ENCODE peak calls at places on chromosomes 4 and X, in eight cellular contexts. One of them, this sample, is unnamed.

GRCh38 chr4:41418444-41418843 is 119.5 kb upstream of the LIMCH1 start:
- DNase-seq in endothelial cell: no peak
- DNase-seq in astrocyte of the cerebellum: peak
- DNase-seq in choroid plexus epithelial cell: peak
- DNase-seq in transverse colon: peak
- DNase-seq in H1: no peak
- DNase-seq in uterus: no peak
- DNase-seq in adrenal gland: peak
- DNase-seq in this sample: peak

GRCh38 chr4:152709675-152710438 is 30.1 kb upstream of the TMEM154 start:
- DNase-seq in uterus: no peak
- DNase-seq in adrenal gland: no peak
- DNase-seq in choroid plexus epithelial cell: peak
- DNase-seq in H1: no peak
- DNase-seq in transverse colon: no peak
- DNase-seq in endothelial cell: peak
- DNase-seq in astrocyte of the cerebellum: no peak
- DNase-seq in this sample: peak

GRCh38 chr4:88144048-88144447 is 14.4 kb downstream of the ABCG2 start:
- DNase-seq in choroid plexus epithelial cell: no peak
- DNase-seq in uterus: no peak
- DNase-seq in H1: no peak
- DNase-seq in adrenal gland: no peak
- DNase-seq in astrocyte of the cerebellum: no peak
- DNase-seq in endothelial cell: no peak
- DNase-seq in transverse colon: no peak
- DNase-seq in this sample: no peak

GRCh38 chrX:139826065-139827044 is 106.5 kb downstream of the ATP11C start:
- DNase-seq in uterus: no peak
- DNase-seq in transverse colon: no peak
- DNase-seq in H1: no peak
- DNase-seq in adrenal gland: peak
- DNase-seq in choroid plexus epithelial cell: peak
- DNase-seq in endothelial cell: no peak
- DNase-seq in astrocyte of the cerebellum: peak
- DNase-seq in this sample: peak

GRCh38 chr4:111937368-111937767 is 207.9 kb upstream of the FAM241A start:
- DNase-seq in transverse colon: no peak
- DNase-seq in astrocyte of the cerebellum: no peak
- DNase-seq in adrenal gland: no peak
- DNase-seq in endothelial cell: no peak
- DNase-seq in H1: no peak
- DNase-seq in choroid plexus epithelial cell: peak
- DNase-seq in uterus: no peak
- DNase-seq in this sample: peak

GRCh38 chrX:13518126-13518525 is 51.3 kb upstream of the EGFL6 start:
- DNase-seq in transverse colon: no peak
- DNase-seq in adrenal gland: no peak
- DNase-seq in astrocyte of the cerebellum: no peak
- DNase-seq in choroid plexus epithelial cell: no peak
- DNase-seq in endothelial cell: no peak
- DNase-seq in H1: no peak
- DNase-seq in uterus: no peak
- DNase-seq in this sample: peak

GRCh38 chr4:155805016-155805415 is 46.2 kb downstream of the GUCY1B1 start:
- DNase-seq in H1: no peak
- DNase-seq in astrocyte of the cerebellum: no peak
- DNase-seq in transverse colon: no peak
- DNase-seq in adrenal gland: no peak
- DNase-seq in uterus: no peak
- DNase-seq in endothelial cell: no peak
- DNase-seq in choroid plexus epithelial cell: peak
- DNase-seq in this sample: peak

GRCh38 chr4:107854326-107855030 is 29.7 kb downstream of the SGMS2 start:
- DNase-seq in endothelial cell: no peak
- DNase-seq in transverse colon: no peak
- DNase-seq in uterus: peak
- DNase-seq in H1: no peak
- DNase-seq in astrocyte of the cerebellum: no peak
- DNase-seq in adrenal gland: no peak
- DNase-seq in choroid plexus epithelial cell: no peak
- DNase-seq in this sample: peak

GRCh38 chr4:158170691-158171455 is 2.0 kb downstream of the GASK1B start:
- DNase-seq in H1: peak
- DNase-seq in transverse colon: peak
- DNase-seq in choroid plexus epithelial cell: peak
- DNase-seq in astrocyte of the cerebellum: no peak
- DNase-seq in uterus: peak
- DNase-seq in adrenal gland: peak
- DNase-seq in endothelial cell: no peak
- DNase-seq in this sample: no peak

GRCh38 chr4:184100297-184100885 is 117.3 kb downstream of the ENPP6 start:
- DNase-seq in transverse colon: peak
- DNase-seq in H1: peak
- DNase-seq in astrocyte of the cerebellum: no peak
- DNase-seq in choroid plexus epithelial cell: peak
- DNase-seq in endothelial cell: peak
- DNase-seq in uterus: no peak
- DNase-seq in adrenal gland: peak
- DNase-seq in this sample: peak
- TF ChIP-seq CTCF in transverse colon: peak
- TF ChIP-seq CTCF in H1: peak
- TF ChIP-seq CTCF in astrocyte of the cerebellum: no peak
- TF ChIP-seq CTCF in choroid plexus epithelial cell: peak
- TF ChIP-seq CTCF in endothelial cell: no peak
- TF ChIP-seq CTCF in uterus: no peak
- TF ChIP-seq CTCF in adrenal gland: peak
- TF ChIP-seq CTCF in this sample: peak

GRCh38 chr4:113243312-113243711 is 193.9 kb downstream of the ANK2 start:
- DNase-seq in transverse colon: no peak
- DNase-seq in adrenal gland: no peak
- DNase-seq in choroid plexus epithelial cell: no peak
- DNase-seq in astrocyte of the cerebellum: no peak
- DNase-seq in uterus: no peak
- DNase-seq in H1: no peak
- DNase-seq in endothelial cell: no peak
- DNase-seq in this sample: no peak

GRCh38 chr4:113248320-113248719 is 198.9 kb downstream of the ANK2 start:
- DNase-seq in transverse colon: no peak
- DNase-seq in H1: peak
- DNase-seq in endothelial cell: peak
- DNase-seq in astrocyte of the cerebellum: no peak
- DNase-seq in choroid plexus epithelial cell: no peak
- DNase-seq in adrenal gland: peak
- DNase-seq in uterus: no peak
- DNase-seq in this sample: no peak
- TF ChIP-seq CTCF in transverse colon: no peak
- TF ChIP-seq CTCF in H1: peak
- TF ChIP-seq CTCF in endothelial cell: peak
- TF ChIP-seq CTCF in astrocyte of the cerebellum: no peak
- TF ChIP-seq CTCF in choroid plexus epithelial cell: peak
- TF ChIP-seq CTCF in adrenal gland: no peak
- TF ChIP-seq CTCF in uterus: no peak
- TF ChIP-seq CTCF in this sample: no peak

DNA sequence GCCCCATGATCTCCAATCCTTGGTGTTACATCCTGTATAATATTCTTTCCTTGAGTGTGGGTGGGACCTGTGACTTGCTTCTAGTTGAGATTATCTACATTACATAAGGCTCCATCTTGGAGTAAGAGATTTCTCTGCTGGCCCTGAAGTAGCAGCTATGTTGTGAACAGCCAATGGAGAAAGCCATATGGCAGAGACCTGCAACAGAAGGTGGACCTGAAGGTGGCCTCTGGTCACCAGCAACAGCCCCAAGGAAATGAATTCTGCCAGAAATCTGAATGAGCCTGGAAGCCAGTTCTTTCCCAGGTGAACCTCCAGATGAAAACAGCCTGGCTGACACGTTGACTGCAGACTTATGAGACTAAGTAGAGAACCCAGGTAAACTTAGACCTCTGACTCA is 2.3 kb upstream of the INTS6L start:
- DNase-seq in astrocyte of the cerebellum: no peak
- DNase-seq in adrenal gland: no peak
- DNase-seq in endothelial cell: no peak
- DNase-seq in H1: no peak
- DNase-seq in uterus: no peak
- DNase-seq in transverse colon: no peak
- DNase-seq in choroid plexus epithelial cell: no peak
- DNase-seq in this sample: no peak
- TF ChIP-seq CTCF in astrocyte of the cerebellum: no peak
- TF ChIP-seq CTCF in adrenal gland: no peak
- TF ChIP-seq CTCF in endothelial cell: no peak
- TF ChIP-seq CTCF in H1: no peak
- TF ChIP-seq CTCF in uterus: no peak
- TF ChIP-seq CTCF in transverse colon: no peak
- TF ChIP-seq CTCF in choroid plexus epithelial cell: no peak
- TF ChIP-seq CTCF in this sample: no peak

GRCh38 chrX:53045002-53045401 is 3.6 kb upstream of the GPR173 start:
- DNase-seq in transverse colon: no peak
- DNase-seq in adrenal gland: no peak
- DNase-seq in H1: no peak
- DNase-seq in choroid plexus epithelial cell: no peak
- DNase-seq in astrocyte of the cerebellum: no peak
- DNase-seq in uterus: no peak
- DNase-seq in endothelial cell: no peak
- DNase-seq in this sample: no peak

GRCh38 chrX:53050841-53051240 is 2.3 kb downstream of the GPR173 start:
- DNase-seq in uterus: no peak
- DNase-seq in choroid plexus epithelial cell: no peak
- DNase-seq in endothelial cell: no peak
- DNase-seq in H1: no peak
- DNase-seq in adrenal gland: no peak
- DNase-seq in astrocyte of the cerebellum: peak
- DNase-seq in transverse colon: no peak
- DNase-seq in this sample: peak

GRCh38 chrX:53049127-53049517 is 533 bp downstream of the GPR173 start:
- DNase-seq in transverse colon: no peak
- DNase-seq in endothelial cell: no peak
- DNase-seq in H1: no peak
- DNase-seq in choroid plexus epithelial cell: no peak
- DNase-seq in uterus: no peak
- DNase-seq in astrocyte of the cerebellum: no peak
- DNase-seq in adrenal gland: no peak
- DNase-seq in this sample: no peak

GRCh38 chrX:53048169-53049126 is at the start of gene GPR173:
- DNase-seq in transverse colon: peak
- DNase-seq in H1: peak
- DNase-seq in endothelial cell: peak
- DNase-seq in uterus: peak
- DNase-seq in choroid plexus epithelial cell: peak
- DNase-seq in adrenal gland: peak
- DNase-seq in astrocyte of the cerebellum: no peak
- DNase-seq in this sample: peak

GRCh38 chrX:53047228-53047627 is 1.4 kb upstream of the GPR173 start:
- DNase-seq in adrenal gland: no peak
- DNase-seq in endothelial cell: no peak
- DNase-seq in choroid plexus epithelial cell: no peak
- DNase-seq in H1: no peak
- DNase-seq in astrocyte of the cerebellum: no peak
- DNase-seq in transverse colon: no peak
- DNase-seq in uterus: no peak
- DNase-seq in this sample: peak
- TF ChIP-seq CTCF in adrenal gland: no peak
- TF ChIP-seq CTCF in endothelial cell: peak
- TF ChIP-seq CTCF in choroid plexus epithelial cell: peak
- TF ChIP-seq CTCF in H1: peak
- TF ChIP-seq CTCF in astrocyte of the cerebellum: peak
- TF ChIP-seq CTCF in transverse colon: no peak
- TF ChIP-seq CTCF in uterus: no peak
- TF ChIP-seq CTCF in this sample: peak

DNA sequence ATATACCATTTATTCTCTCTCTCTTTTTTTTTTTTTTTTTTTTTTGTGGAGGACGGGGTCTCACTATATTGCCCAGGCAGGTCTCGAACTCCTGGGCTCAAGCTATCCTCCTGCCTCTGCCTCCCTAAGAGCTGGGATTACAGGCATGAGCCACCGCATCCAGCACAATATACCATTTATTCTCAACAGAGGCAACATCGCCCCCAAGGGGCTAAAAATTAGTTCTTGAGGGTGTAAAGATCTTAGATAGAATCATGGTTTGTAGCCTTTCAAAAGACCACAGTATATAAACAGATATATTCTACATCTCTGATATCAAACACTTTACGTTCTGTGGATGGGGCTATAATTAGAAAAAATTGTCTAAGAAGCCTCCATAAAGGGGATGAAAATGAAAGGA is 39.8 kb upstream of the TCEAL2 start:
- DNase-seq in H1: no peak
- DNase-seq in astrocyte of the cerebellum: no peak
- DNase-seq in choroid plexus epithelial cell: peak
- DNase-seq in endothelial cell: peak
- DNase-seq in adrenal gland: peak
- DNase-seq in uterus: no peak
- DNase-seq in transverse colon: no peak
- DNase-seq in this sample: no peak
- TF ChIP-seq CTCF in H1: no peak
- TF ChIP-seq CTCF in astrocyte of the cerebellum: no peak
- TF ChIP-seq CTCF in choroid plexus epithelial cell: no peak
- TF ChIP-seq CTCF in endothelial cell: no peak
- TF ChIP-seq CTCF in adrenal gland: no peak
- TF ChIP-seq CTCF in uterus: no peak
- TF ChIP-seq CTCF in transverse colon: no peak
- TF ChIP-seq CTCF in this sample: no peak

This sample was measured in fibroblast of the aortic adventitia.